ENCODE peak calls at places on chromosomes 7 and 10, in five cellular contexts. T, D, S, B and I are unnamed samples.

GRCh38 chr7:142696456-142697179 is 52.7 kb upstream of the PRSS1 start:
- DNase-seq in T (no peak), D (no peak), S (no peak), B (no peak), I (no peak)

GRCh38 chr10:46077616-46078268 is 31.7 kb upstream of the MSMB start:
- DNase-seq in T (no peak), D (no peak), S (no peak), B (no peak), I (no peak)

GRCh38 chr10:33094263-33095051 is 136.4 kb upstream of the ITGB1 start:
- DNase-seq in T (no peak), D (no peak), S (no peak), B (no peak), I (no peak)

GRCh38 chr7:100472854-100473499 is 6.0 kb downstream of the TSC22D4 start:
- DNase-seq in T (no peak), D (no peak), S (no peak), B (peak; percentile 56), I (no peak)

GRCh38 chr7:137992738-137993394 is 9.0 kb downstream of the CREB3L2 start:
- DNase-seq in T (peak; percentile 98), D (no peak), S (no peak), B (no peak), I (no peak)

GRCh38 chr7:98420966-98421612 is 20.2 kb upstream of the BAIAP2L1 start:
- DNase-seq in T (peak; percentile 17), D (peak; percentile 33), S (peak; percentile 92), B (peak; percentile 93), I (peak; percentile 79)

GRCh38 chr7:102892631-102893278 is 20.0 kb upstream of the LRRC17 start:
- DNase-seq in T (peak; percentile 50), D (no peak), S (no peak), B (no peak), I (no peak)

GRCh38 chr10:8498881-8499280 is 444.4 kb downstream of the GATA3 start:
- DNase-seq in T (no peak), D (no peak), S (no peak), B (no peak), I (no peak)

GRCh38 chr10:3077940-3078630 is 10.7 kb downstream of the PFKP start:
- DNase-seq in T (no peak), D (no peak), S (no peak), B (no peak), I (no peak)

GRCh38 chr7:21318916-21319270 is 109.0 kb upstream of the SP4 start:
- DNase-seq in T (no peak), D (no peak), S (no peak), B (no peak), I (no peak)

GRCh38 chr7:2624293-2624881 is 7.4 kb upstream of the TTYH3 start:
- DNase-seq in T (no peak), D (no peak), S (no peak), B (no peak), I (no peak)

GRCh38 chr7:84949501-84949900 is 237.4 kb downstream of the SEMA3D start:
- DNase-seq in T (peak; percentile 18), D (no peak), S (no peak), B (no peak), I (no peak)

GRCh38 chr10:23172846-23173548 is 19.1 kb upstream of the PTF1A start:
- DNase-seq in T (no peak), D (no peak), S (peak; percentile 74), B (peak; percentile 87), I (no peak)

GRCh38 chr7:106111671-106112117 is 418 bp downstream of the SYPL1 start:
- DNase-seq in T (peak; percentile 71), D (no peak), S (no peak), B (peak; percentile 84), I (peak; percentile 70)

GRCh38 chr7:77426521-77427051 is 10.4 kb upstream of the GSAP start:
- DNase-seq in T (peak; percentile 50), D (no peak), S (no peak), B (no peak), I (no peak)

GRCh38 chr7:34069676-34070075 is 164.3 kb downstream of the BMPER start:
- DNase-seq in T (peak; percentile 34), D (no peak), S (no peak), B (no peak), I (no peak)

GRCh38 chr7:7579638-7580037 is 13.0 kb downstream of the MIOS start:
- DNase-seq in T (no peak), D (no peak), S (no peak), B (no peak), I (no peak)

GRCh38 chr7:54159088-54159487 is 383.1 kb upstream of the VSTM2A start:
- DNase-seq in T (no peak), D (no peak), S (no peak), B (no peak), I (no peak)

GRCh38 chr10:72814134-72814790 is 79.3 kb upstream of the OIT3 start:
- DNase-seq in T (peak; percentile 23), D (no peak), S (no peak), B (no peak), I (no peak)

GRCh38 chr7:36415104-36415503 is 25.4 kb downstream of the ANLN start:
- DNase-seq in T (no peak), D (no peak), S (no peak), B (no peak), I (no peak)

GRCh38 chr10:11869211-11869610 is 46.1 kb downstream of the PROSER2 start:
- DNase-seq in T (no peak), D (no peak), S (no peak), B (no peak), I (no peak)

GRCh38 chr10:10891437-10891836 is 126.2 kb upstream of the CELF2 start:
- DNase-seq in T (peak; percentile 80), D (no peak), S (no peak), B (no peak), I (no peak)

GRCh38 chr7:150787321-150788281 is 12.6 kb downstream of the TMEM176B start:
- DNase-seq in T (no peak), D (no peak), S (no peak), B (no peak), I (no peak)

GRCh38 chr7:84841809-84842208 is 345.0 kb downstream of the SEMA3D start:
- DNase-seq in T (peak; percentile 57), D (no peak), S (no peak), B (no peak), I (no peak)

GRCh38 chr7:111027396-111027795 is 63.5 kb upstream of the LRRN3 start:
- DNase-seq in T (no peak), D (no peak), S (no peak), B (no peak), I (no peak)

GRCh38 chr7:5212633-5213285 is 22.7 kb downstream of the WIPI2 start:
- DNase-seq in T (no peak), D (no peak), S (no peak), B (no peak), I (no peak)